ENCODE peak calls at places on chromosomes 7 and 10, in four cellular contexts. One of them, this sample, is unnamed.

GRCh38 chr7:38463277-38464224 is 167.6 kb downstream of the AMPH start:
- DNase-seq in SK-N-SH: no peak
- DNase-seq in GM23338: no peak
- DNase-seq in hepatocyte: peak; percentile 15
- DNase-seq in this sample: peak; percentile 27

GRCh38 chr10:129123428-129123827 is 343.6 kb upstream of the MGMT start:
- DNase-seq in GM23338: no peak
- DNase-seq in hepatocyte: no peak
- DNase-seq in SK-N-SH: no peak
- DNase-seq in this sample: no peak

GRCh38 chr7:4115941-4116610 is 566.0 kb upstream of the FOXK1 start:
- DNase-seq in GM23338: no peak
- DNase-seq in SK-N-SH: no peak
- DNase-seq in hepatocyte: no peak
- DNase-seq in this sample: no peak

GRCh38 chr7:40499718-40500117 is 364.9 kb downstream of the SUGCT start:
- DNase-seq in SK-N-SH: no peak
- DNase-seq in GM23338: no peak
- DNase-seq in hepatocyte: no peak
- DNase-seq in this sample: no peak

GRCh38 chr10:43760514-43760913 is 111.8 kb upstream of the ZNF32 start:
- DNase-seq in GM23338: no peak
- DNase-seq in hepatocyte: no peak
- DNase-seq in SK-N-SH: no peak
- DNase-seq in this sample: no peak

GRCh38 chr7:7709263-7709662 is 9.1 kb downstream of the RPA3 start:
- DNase-seq in SK-N-SH: no peak
- DNase-seq in GM23338: peak; percentile 74
- DNase-seq in hepatocyte: peak; percentile 31
- DNase-seq in this sample: no peak

GRCh38 chr7:119256446-119257131 is 1016.4 kb upstream of the KCND2 start:
- DNase-seq in SK-N-SH: no peak
- DNase-seq in hepatocyte: no peak
- DNase-seq in GM23338: no peak
- DNase-seq in this sample: peak; percentile 85

GRCh38 chr10:18483787-18484186 is 167.6 kb downstream of the NSUN6 start:
- DNase-seq in hepatocyte: no peak
- DNase-seq in SK-N-SH: no peak
- DNase-seq in GM23338: no peak
- DNase-seq in this sample: no peak

GRCh38 chr7:1645071-1646015 is 24.7 kb upstream of the ELFN1 start:
- DNase-seq in hepatocyte: no peak
- DNase-seq in SK-N-SH: no peak
- DNase-seq in GM23338: no peak
- DNase-seq in this sample: no peak

GRCh38 chr7:45721949-45722598 is 147.9 kb downstream of the ADCY1 start:
- DNase-seq in hepatocyte: no peak
- DNase-seq in GM23338: peak; percentile 30
- DNase-seq in SK-N-SH: peak; percentile 37
- DNase-seq in this sample: peak; percentile 8

GRCh38 chr10:119650062-119650461 is 1.1 kb upstream of the BAG3 start:
- DNase-seq in hepatocyte: no peak
- DNase-seq in SK-N-SH: no peak
- DNase-seq in GM23338: no peak
- DNase-seq in this sample: no peak

GRCh38 chr10:119653209-119653608 is 2.0 kb downstream of the BAG3 start:
- DNase-seq in hepatocyte: no peak
- DNase-seq in GM23338: no peak
- DNase-seq in SK-N-SH: no peak
- DNase-seq in this sample: no peak

GRCh38 chr10:119652361-119652760 is 1.2 kb downstream of the BAG3 start:
- DNase-seq in GM23338: no peak
- DNase-seq in SK-N-SH: no peak
- DNase-seq in hepatocyte: peak; percentile 66
- DNase-seq in this sample: peak; percentile 57

GRCh38 chr10:119650692-119651513 is at the start of gene BAG3:
- DNase-seq in GM23338: peak; percentile 93
- DNase-seq in hepatocyte: peak; percentile 96
- DNase-seq in SK-N-SH: peak; percentile 96
- DNase-seq in this sample: peak; percentile 84

GRCh38 chr10:119651514-119652327 is 541 bp downstream of the BAG3 start:
- DNase-seq in hepatocyte: peak; percentile 56
- DNase-seq in GM23338: peak; percentile 38
- DNase-seq in SK-N-SH: no peak
- DNase-seq in this sample: no peak
- TF ChIP-seq CTCF in hepatocyte: no peak
- TF ChIP-seq CTCF in GM23338: no peak
- TF ChIP-seq CTCF in SK-N-SH: no peak
- TF ChIP-seq CTCF in this sample: no peak

DNA sequence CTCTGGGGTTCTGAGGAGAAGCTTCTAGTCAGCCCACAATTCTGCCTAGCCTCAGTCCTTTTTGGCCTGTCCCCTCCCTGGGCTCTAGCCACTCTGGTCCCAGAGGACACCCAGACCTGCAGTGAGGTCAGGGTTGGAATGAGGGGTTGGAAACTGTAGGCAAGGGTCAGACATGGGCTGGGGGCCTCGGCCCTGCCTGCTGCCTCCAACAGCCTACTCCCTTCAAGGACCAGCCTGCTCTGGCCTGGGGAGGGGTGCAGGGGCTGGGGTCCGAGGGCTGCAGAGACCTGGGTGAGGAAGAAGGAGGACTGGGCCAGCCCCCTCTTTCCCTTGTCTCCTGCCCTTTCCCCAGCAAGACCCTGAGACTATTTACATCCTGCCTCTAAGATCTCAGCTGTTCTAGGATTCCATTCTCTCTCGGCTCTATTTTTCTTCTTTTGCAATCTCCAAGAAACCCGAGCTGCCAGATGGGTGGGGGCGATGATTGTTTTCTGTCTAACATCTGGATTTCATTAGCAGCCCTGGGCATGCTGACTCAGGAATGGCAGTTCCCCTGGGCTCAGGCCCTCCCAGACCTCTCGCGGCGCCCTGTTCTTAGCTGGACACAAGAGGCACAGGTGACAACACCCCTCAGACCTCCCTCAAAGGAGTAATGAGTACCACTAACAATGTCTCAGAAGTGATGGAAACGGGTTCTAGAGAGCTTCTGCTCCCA is 23.1 kb downstream of the ZCCHC24 start:
- DNase-seq in GM23338: no peak
- DNase-seq in hepatocyte: peak; percentile 68
- DNase-seq in SK-N-SH: peak; percentile 86
- DNase-seq in this sample: no peak
- TF ChIP-seq EZH2phosphoT487 in GM23338: no peak
- TF ChIP-seq EZH2phosphoT487 in hepatocyte: no peak
- TF ChIP-seq EZH2phosphoT487 in SK-N-SH: no peak
- TF ChIP-seq EZH2phosphoT487 in this sample: no peak

DNA sequence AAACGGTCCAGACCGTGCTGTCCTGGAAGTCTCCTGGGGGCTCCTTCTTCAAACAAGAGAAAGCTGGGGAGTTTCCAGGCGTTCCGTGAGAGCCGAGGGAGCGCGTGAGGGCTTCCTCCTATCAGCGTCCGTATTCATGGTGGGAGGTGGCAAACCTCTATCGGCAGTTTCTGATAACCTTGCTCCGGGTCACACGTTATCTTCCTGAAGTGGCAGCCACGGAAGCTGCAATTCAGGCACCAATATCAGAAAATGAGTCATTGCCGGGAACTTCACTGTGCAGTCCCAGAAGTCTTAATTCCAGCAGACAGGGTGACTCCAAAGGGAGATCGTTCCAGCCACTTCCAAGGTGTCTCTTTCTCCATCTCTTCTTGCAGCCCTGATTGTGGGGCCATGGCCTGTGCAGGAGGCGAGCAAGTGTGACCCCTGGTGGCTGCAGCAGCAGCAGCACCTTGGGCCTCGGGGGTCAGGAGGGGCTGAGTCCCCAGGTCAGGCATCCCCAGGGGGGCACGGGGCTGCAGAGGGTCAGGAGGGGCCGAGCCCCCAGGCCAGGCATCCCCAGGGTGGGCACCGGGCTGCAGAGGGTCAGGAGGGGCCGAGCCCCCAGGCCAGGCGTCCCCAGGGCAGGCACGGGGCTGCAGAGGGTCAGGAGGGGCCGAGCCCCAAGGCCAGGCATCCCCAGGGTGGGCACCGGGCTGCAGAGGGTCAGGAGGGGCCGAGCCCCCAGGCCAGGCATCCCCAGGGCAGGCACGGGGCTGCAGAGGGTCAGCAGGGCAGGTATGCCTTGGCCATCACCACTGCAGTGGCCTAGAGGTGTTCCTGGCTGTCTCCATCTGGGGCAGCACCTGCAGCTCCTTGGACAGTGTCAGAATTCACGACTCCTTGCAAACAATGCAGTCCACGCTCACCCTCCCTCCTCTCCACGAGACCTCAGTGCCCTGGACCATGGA is 538.7 kb downstream of the DNAJB6 start:
- DNase-seq in GM23338: peak; percentile 5
- DNase-seq in SK-N-SH: peak; percentile 91
- DNase-seq in hepatocyte: peak; percentile 79
- DNase-seq in this sample: peak; percentile 38
- TF ChIP-seq CTCF in GM23338: peak; percentile 55
- TF ChIP-seq CTCF in SK-N-SH: no peak
- TF ChIP-seq CTCF in hepatocyte: peak; percentile 69
- TF ChIP-seq CTCF in this sample: peak; percentile 79

GRCh38 chr7:34107306-34107705 is 202.0 kb downstream of the BMPER start:
- DNase-seq in SK-N-SH: no peak
- DNase-seq in GM23338: no peak
- DNase-seq in hepatocyte: no peak
- DNase-seq in this sample: peak; percentile 23
- TF ChIP-seq EZH2phosphoT487 in SK-N-SH: no peak
- TF ChIP-seq EZH2phosphoT487 in GM23338: no peak
- TF ChIP-seq EZH2phosphoT487 in hepatocyte: no peak
- TF ChIP-seq EZH2phosphoT487 in this sample: no peak

GRCh38 chr7:128458956-128459355 is 3.3 kb downstream of the HILPDA start:
- DNase-seq in hepatocyte: no peak
- DNase-seq in SK-N-SH: no peak
- DNase-seq in GM23338: no peak
- DNase-seq in this sample: peak; percentile 11
- TF ChIP-seq CTCF in hepatocyte: no peak
- TF ChIP-seq CTCF in SK-N-SH: no peak
- TF ChIP-seq CTCF in GM23338: no peak
- TF ChIP-seq CTCF in this sample: no peak

DNA sequence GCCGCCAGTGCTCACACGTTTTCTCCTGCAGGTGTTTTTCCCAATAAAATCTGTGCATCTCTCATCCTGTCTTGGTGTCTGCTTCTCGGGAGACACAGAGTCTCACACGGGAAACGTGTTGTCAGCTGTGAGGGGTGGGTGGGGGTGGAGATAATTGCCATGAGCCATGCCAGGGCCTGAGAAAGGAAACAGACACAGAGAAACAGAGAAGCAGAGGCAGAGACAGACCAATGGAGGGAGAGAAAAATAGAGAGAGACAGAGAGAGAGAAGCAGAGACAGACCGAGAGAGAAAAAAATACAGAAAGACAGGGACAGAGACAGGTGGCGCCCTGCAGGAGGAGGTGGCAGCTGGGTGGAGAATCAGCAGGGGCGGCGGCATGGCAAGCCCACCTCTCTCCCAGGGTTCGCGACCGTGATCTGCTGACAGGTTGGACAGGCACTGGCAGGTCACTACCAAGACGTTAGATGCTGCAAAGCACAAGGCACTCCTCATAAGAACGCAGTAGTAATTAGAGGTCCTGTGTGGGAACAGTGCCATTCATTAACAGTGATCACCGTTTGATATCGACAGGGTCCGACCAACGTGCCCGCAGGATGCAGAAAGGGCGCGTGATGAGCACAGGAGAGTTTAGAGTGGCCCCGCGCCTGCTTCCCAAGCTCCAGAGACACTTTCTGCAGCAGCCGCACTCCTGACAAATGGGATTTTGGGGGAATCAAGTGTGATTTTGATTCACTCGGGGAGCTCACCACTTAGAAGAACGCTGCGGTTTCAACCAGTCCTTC is 70.5 kb upstream of the INSIG1 start:
- DNase-seq in GM23338: no peak
- DNase-seq in hepatocyte: no peak
- DNase-seq in SK-N-SH: peak; percentile 77
- DNase-seq in this sample: no peak
- TF ChIP-seq EZH2phosphoT487 in GM23338: no peak
- TF ChIP-seq EZH2phosphoT487 in hepatocyte: no peak
- TF ChIP-seq EZH2phosphoT487 in SK-N-SH: no peak
- TF ChIP-seq EZH2phosphoT487 in this sample: no peak

This sample was measured in PC-3.